ENCODE peak calls at places on chromosome 3, in eight cellular contexts. L, W, Q, N, V, E, O and J are unnamed samples.

GRCh38 chr3:172153335-172153861 is 114.0 kb downstream of the FNDC3B start:
- DNase-seq in L (peak; percentile 79), O (no peak), N (no peak), Q (peak; percentile 96), W (peak; percentile 56), E (peak; percentile 69), V (peak; percentile 95), J (peak; percentile 90)

GRCh38 chr3:69189487-69189886 is 67.1 kb upstream of the LMOD3 start:
- DNase-seq in N (no peak), L (no peak), O (no peak), E (no peak), W (no peak), V (peak; percentile 42), Q (no peak), J (no peak)

GRCh38 chr3:11240496-11240895 is 31.7 kb upstream of the ATG7 start:
- DNase-seq in E (peak; percentile 64), W (no peak), O (no peak), V (no peak), N (no peak), L (no peak), Q (no peak), J (no peak)

GRCh38 chr3:106635271-106635670 is 742.0 kb upstream of the CCDC54 start:
- DNase-seq in W (no peak), E (no peak), Q (peak; percentile 35), N (no peak), L (no peak), O (no peak), V (peak; percentile 51), J (no peak)

GRCh38 chr3:85304360-85304964 is 345.7 kb downstream of the CADM2 start:
- DNase-seq in O (no peak), W (no peak), V (peak; percentile 13), L (no peak), N (peak; percentile 1), E (no peak), Q (no peak), J (no peak)

GRCh38 chr3:110736332-110736731 is 335.3 kb upstream of the NECTIN3 start:
- DNase-seq in N (no peak), Q (no peak), O (no peak), V (no peak), W (no peak), E (no peak), L (no peak), J (no peak)

GRCh38 chr3:20096135-20096685 is 56.0 kb downstream of the KAT2B start:
- DNase-seq in N (no peak), W (no peak), V (no peak), L (no peak), O (no peak), Q (no peak), E (no peak), J (no peak)

GRCh38 chr3:19899264-19899663 is 34.8 kb downstream of the EFHB start:
- DNase-seq in Q (no peak), N (no peak), V (no peak), L (no peak), O (no peak), E (no peak), W (no peak), J (no peak)

GRCh38 chr3:146702237-146702636 is 97.1 kb upstream of the PLSCR5 start:
- DNase-seq in O (no peak), E (no peak), W (no peak), L (no peak), N (no peak), Q (no peak), V (no peak), J (no peak)

GRCh38 chr3:117622130-117622841 is 912.7 kb downstream of the TUSC7 start:
- DNase-seq in L (no peak), W (no peak), N (peak; percentile 51), E (no peak), Q (peak; percentile 52), V (peak; percentile 96), O (no peak), J (peak; percentile 78)

GRCh38 chr3:8501388-8502131 is at the start of gene LMCD1:
- DNase-seq in W (peak; percentile 96), Q (peak; percentile 91), V (peak; percentile 91), N (peak; percentile 95), E (peak; percentile 82), O (peak; percentile 51), L (peak; percentile 97), J (peak; percentile 75)

GRCh38 chr3:98977520-98977919 is 76.0 kb upstream of the DCBLD2 start:
- DNase-seq in O (no peak), Q (peak; percentile 99), V (peak; percentile 90), W (no peak), N (no peak), E (no peak), L (no peak), J (no peak)

GRCh38 chr3:74167926-74168325 is 446.5 kb downstream of the CNTN3 start:
- DNase-seq in V (no peak), E (no peak), W (no peak), Q (no peak), L (no peak), O (no peak), N (no peak), J (no peak)

GRCh38 chr3:113136071-113136470 is 75.3 kb upstream of the BOC start:
- DNase-seq in L (no peak), O (peak; percentile 41), V (peak; percentile 33), N (peak; percentile 61), Q (peak; percentile 34), W (no peak), E (no peak), J (no peak)

GRCh38 chr3:189144645-189145044 is 27.1 kb upstream of the TPRG1 start:
- DNase-seq in L (no peak), W (no peak), O (peak; percentile 84), N (peak; percentile 40), Q (peak; percentile 33), V (peak; percentile 69), E (no peak), J (peak; percentile 68)

GRCh38 chr3:76585794-76586392 is 454.0 kb upstream of the ROBO2 start:
- DNase-seq in L (no peak), N (peak; percentile 40), E (no peak), O (no peak), W (no peak), V (peak; percentile 7), Q (no peak), J (no peak)

GRCh38 chr3:21188459-21188858 is 562.6 kb downstream of the ZNF385D start:
- DNase-seq in Q (no peak), O (no peak), L (no peak), N (peak; percentile 14), E (no peak), W (no peak), V (no peak), J (no peak)

GRCh38 chr3:177551431-177551836 is 354.2 kb upstream of the TBL1XR1 start:
- DNase-seq in V (no peak), Q (no peak), N (peak; percentile 63), O (no peak), E (no peak), W (no peak), L (no peak), J (no peak)

GRCh38 chr3:62318365-62318751 is 55.0 kb downstream of the FEZF2 start:
- DNase-seq in N (no peak), Q (no peak), V (no peak), E (peak; percentile 57), W (no peak), O (no peak), L (no peak), J (no peak)